ENCODE peak calls at places on chromosome X, in five cellular contexts. U, X, Z, N and B are unnamed samples.

GRCh38 chrX:130376077-130376476 is 9.4 kb downstream of the GPR119 start:
- DNase-seq in U (no peak), X (no peak), N (no peak), Z (no peak), B (no peak)

GRCh38 chrX:31663172-31663571 is 591.3 kb upstream of the FTHL17 start:
- DNase-seq in N (no peak), X (no peak), Z (no peak), U (no peak), B (no peak)

GRCh38 chrX:9416562-9417319 is 48.1 kb upstream of the TBL1X start:
- DNase-seq in N (no peak), Z (no peak), X (no peak), U (peak; percentile 79), B (no peak)

GRCh38 chrX:38102240-38102639 is 95.9 kb downstream of the SYTL5 start:
- DNase-seq in X (no peak), Z (no peak), U (no peak), N (peak; percentile 20), B (no peak)

GRCh38 chrX:17738737-17739535 is 1.6 kb downstream of the SCML1 start:
- DNase-seq in U (peak; percentile 6), Z (no peak), X (no peak), N (no peak), B (no peak)

GRCh38 chrX:113510586-113510985 is 670.0 kb upstream of the AMOT start:
- DNase-seq in X (no peak), Z (no peak), U (no peak), N (no peak), B (no peak)

GRCh38 chrX:28039258-28039657 is 58.0 kb upstream of the DCAF8L1 start:
- DNase-seq in N (no peak), X (no peak), U (no peak), Z (no peak), B (no peak)

GRCh38 chrX:125203737-125204578 is 115.7 kb upstream of the TEX13C start:
- DNase-seq in X (no peak), N (peak; percentile 15), U (no peak), Z (no peak), B (no peak)

GRCh38 chrX:6793000-6793399 is 258.1 kb upstream of the VCX3A start:
- DNase-seq in Z (no peak), U (no peak), N (no peak), X (no peak), B (no peak)

GRCh38 chrX:119228506-119229290 is 7.4 kb upstream of the PGRMC1 start:
- DNase-seq in N (no peak), Z (no peak), X (peak; percentile 56), U (peak; percentile 85), B (no peak)

GRCh38 chrX:134423606-134424005 is 36.4 kb upstream of the HPRT1 start:
- DNase-seq in U (peak; percentile 51), X (no peak), N (peak; percentile 22), Z (no peak), B (peak; percentile 21)

DNA sequence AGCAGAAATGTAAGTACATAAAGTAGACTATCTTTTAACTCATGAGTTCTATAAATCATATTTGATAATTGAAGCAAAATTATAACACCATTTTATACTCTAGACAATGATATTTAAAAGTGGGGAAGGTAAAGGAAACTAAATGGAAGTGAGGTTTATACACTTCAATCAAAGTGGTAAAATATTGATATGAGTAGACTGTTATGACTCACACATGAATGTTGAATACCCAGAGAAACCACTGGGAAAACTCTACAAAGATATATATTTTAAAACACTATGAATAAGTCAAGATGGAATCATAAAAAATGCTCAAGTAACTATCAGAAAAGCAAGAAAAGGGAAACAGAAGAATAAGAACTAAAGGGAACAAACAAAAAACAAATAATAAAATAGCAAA is 8.4 kb downstream of the VSIG1 start:
- DNase-seq in U (no peak), Z (no peak), X (no peak), N (no peak), B (no peak)
- H3K27ac ChIP-seq in U (no peak overlapping the region), Z (no peak overlapping the region), X (no peak overlapping the region), N (no peak overlapping the region), B (no peak overlapping the region)

GRCh38 chrX:150692296-150692695 is 900 bp upstream of the MTMR1 start:
- DNase-seq in N (no peak), X (no peak), Z (no peak), U (no peak), B (peak; percentile 35)
- H3K4me3 ChIP-seq in N (no peak overlapping the region), X (no peak overlapping the region), Z (peak overlapping the region; percentile 59), U (peak overlapping the region; percentile 65), B (peak overlapping the region; percentile 75)

GRCh38 chrX:24466025-24466424 is 939 bp downstream of the PDK3 start:
- DNase-seq in U (no peak), Z (no peak), X (no peak), N (no peak), B (no peak)
- H3K27ac ChIP-seq in U (no peak overlapping the region), Z (no peak overlapping the region), X (no peak overlapping the region), N (no peak overlapping the region), B (no peak overlapping the region)

DNA sequence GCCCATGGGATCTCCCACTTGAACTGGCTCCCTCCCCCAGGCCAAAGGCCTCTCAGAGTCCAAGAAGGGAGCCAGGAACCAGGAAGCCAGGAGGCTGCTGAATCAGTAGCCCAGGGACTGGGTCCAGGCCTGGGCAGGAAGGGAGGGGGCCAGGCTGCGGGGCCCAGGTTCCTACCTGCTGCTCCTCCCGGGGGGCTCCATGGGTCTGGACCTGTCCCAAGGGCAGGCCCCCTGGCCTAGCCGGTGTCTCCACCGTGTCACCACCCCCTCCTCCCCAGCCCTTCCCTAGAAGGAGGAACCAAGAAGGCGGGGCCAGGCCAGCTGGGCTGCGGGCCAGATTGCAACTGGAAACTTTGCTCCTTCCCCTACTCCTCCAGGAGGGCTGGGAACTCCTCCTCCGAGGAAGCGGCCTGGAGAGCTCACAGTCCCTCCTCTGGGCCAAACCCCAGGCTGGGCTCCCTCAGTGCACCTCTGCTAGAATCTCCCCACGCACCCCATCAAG is at the start of gene IQSEC2:
- DNase-seq in N (peak; percentile 91), X (peak; percentile 29), U (peak; percentile 82), Z (peak; percentile 48), B (no peak)
- H3K4me3 ChIP-seq in N (peak within 1 kb of the TSS; percentile 52), X (peak within 1 kb of the TSS; percentile 57), U (peak within 1 kb of the TSS; percentile 49), Z (peak within 1 kb of the TSS; percentile 52), B (no peak within 1 kb of the TSS)

GRCh38 chrX:154466036-154466435 is 8.0 kb downstream of the PLXNA3 start:
- DNase-seq in X (no peak), Z (no peak), N (no peak), U (no peak), B (no peak)
- H3K27ac ChIP-seq in X (no peak overlapping the region), Z (no peak overlapping the region), N (no peak overlapping the region), U (no peak overlapping the region), B (no peak overlapping the region)

DNA sequence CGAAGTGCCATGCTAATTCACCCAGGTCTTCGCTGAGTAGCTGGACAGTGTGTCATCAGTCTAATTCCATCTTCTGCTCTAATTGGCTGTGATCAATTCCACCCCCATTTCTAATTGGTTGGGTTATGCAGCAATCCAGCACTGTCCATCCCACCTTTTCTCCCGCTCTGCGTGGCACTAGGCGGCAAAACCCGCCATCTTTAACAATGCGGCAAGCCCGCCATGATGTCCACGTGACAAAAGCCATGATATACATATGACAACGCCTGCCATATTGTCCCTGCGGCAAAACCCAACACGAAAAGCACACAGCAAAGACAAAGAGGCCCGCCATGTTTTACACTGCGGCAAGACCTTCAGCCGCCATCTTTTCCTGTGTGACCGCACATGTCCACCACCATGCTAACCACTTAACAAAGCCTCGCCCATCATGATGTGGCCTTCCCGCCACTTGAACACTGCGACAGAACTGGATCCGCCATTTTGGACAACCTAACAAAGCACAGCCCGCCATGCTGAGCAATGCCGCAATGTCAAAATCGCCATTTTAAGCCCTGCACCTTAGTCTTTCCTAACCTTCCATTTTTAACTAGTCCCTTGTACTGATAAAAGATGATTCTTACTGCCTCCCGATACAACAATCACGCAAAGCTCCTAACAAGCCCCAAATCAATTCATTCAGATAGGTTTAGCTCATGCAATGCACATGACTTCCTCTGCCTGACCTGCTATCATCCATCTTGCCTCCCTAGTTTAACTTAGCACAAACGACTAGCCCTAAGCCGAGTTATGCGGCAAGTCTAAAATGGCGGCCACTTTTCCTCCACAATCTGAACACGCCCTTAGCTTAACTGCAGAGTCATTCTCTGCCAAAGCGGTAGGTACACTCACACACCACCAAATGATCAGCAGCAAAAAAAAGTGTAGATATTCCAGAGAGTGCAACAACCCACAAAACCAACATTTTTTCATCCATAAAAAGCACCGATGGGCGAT is 288.3 kb downstream of the CHIC1 start:
- DNase-seq in X (no peak), U (no peak), N (peak; percentile 87), Z (no peak), B (no peak)
- H3K4me3 ChIP-seq in X (no peak overlapping the region), U (no peak overlapping the region), N (peak overlapping the region; percentile 63), Z (no peak overlapping the region), B (no peak overlapping the region)

DNA sequence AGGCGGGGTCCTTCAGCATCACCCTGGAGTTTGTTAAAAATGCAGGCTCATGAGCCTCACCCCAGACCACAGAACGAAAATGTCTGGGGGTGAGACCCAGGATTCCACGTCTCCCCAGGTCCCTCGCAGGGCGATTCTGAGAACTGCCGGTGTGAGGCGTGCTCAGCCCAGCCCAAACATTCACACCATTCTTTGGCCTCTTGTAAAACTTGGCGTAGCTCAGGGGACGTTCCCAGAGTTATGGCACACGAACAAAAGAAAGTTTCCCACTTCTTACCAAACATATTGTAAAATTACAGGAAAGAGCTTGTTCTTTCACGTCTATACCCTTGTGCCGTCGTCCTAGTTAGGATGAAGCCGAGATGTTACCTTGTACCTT is 12.9 kb downstream of the CD99 start:
- DNase-seq in N (no peak), Z (no peak), X (no peak), U (no peak), B (no peak)
- H3K27ac ChIP-seq in N (no peak overlapping the region), Z (no peak overlapping the region), X (no peak overlapping the region), U (peak overlapping the region; percentile 52), B (no peak overlapping the region)

GRCh38 chrX:120308959-120309872 is 2.0 kb downstream of the TMEM255A start:
- DNase-seq in X (peak; percentile 0), N (no peak), Z (peak; percentile 24), U (peak; percentile 53), B (peak; percentile 73)
- H3K4me3 ChIP-seq in X (no peak overlapping the region), N (no peak overlapping the region), Z (no peak overlapping the region), U (no peak overlapping the region), B (peak overlapping the region; percentile 56)